ENCODE peak calls at places on chromosomes 16 and 17, in seven cellular contexts. F, Y, B, T, M, O and N are unnamed samples. For H3K27me3, the result is how much of the 10 kb centered on the place peaks cover.

GRCh38 chr17:82835122-82835521 is 4.7 kb downstream of the ZNF750 start:
- DNase-seq in F (no peak), Y (no peak), B (peak), T (no peak), M (no peak), O (no peak), N (no peak)

GRCh38 chr16:72085002-72085401 is 8.4 kb downstream of the TXNL4B start:
- DNase-seq in F (no peak), Y (no peak), B (no peak), T (no peak), M (no peak), O (no peak), N (no peak)

GRCh38 chr17:81553616-81554181 is 1.5 kb upstream of the FAAP100 start:
- DNase-seq in F (no peak), Y (peak), B (no peak), T (no peak), M (no peak), O (no peak), N (no peak)

GRCh38 chr16:31676731-31677130 is 149.0 kb downstream of the AHSP start:
- DNase-seq in F (no peak), Y (no peak), B (no peak), T (no peak), M (no peak), O (no peak), N (no peak)

GRCh38 chr16:75733305-75734141 is 7.2 kb upstream of the CPHXL start:
- DNase-seq in F (no peak), Y (peak), B (no peak), T (no peak), M (peak), O (peak), N (no peak)

GRCh38 chr17:72661093-72661944 is 431.2 kb downstream of the SLC39A11 start:
- DNase-seq in F (no peak), Y (no peak), B (no peak), T (no peak), M (no peak), O (no peak), N (no peak)

GRCh38 chr16:30805370-30806169 is 18.6 kb upstream of the ZNF629 start:
- DNase-seq in F (peak), Y (peak), B (peak), T (peak), M (peak), O (peak), N (peak)

GRCh38 chr16:79188115-79188779 is 412.3 kb downstream of the MAF start:
- DNase-seq in F (no peak), Y (no peak), B (no peak), T (no peak), M (no peak), O (no peak), N (no peak)

GRCh38 chr17:6853764-6854442 is 22.4 kb upstream of the TEKT1 start:
- DNase-seq in F (peak), Y (no peak), B (no peak), T (no peak), M (peak), O (peak), N (no peak)

GRCh38 chr17:10879110-10879509 is 41.2 kb upstream of the PIRT start:
- DNase-seq in F (peak), Y (peak), B (no peak), T (no peak), M (peak), O (peak), N (no peak)

GRCh38 chr17:12673788-12674187 is 8.1 kb downstream of the MYOCD start:
- DNase-seq in F (no peak), Y (no peak), B (no peak), T (no peak), M (no peak), O (no peak), N (no peak)

GRCh38 chr16:27408602-27409031 is 6.6 kb downstream of the IL21R start:
- DNase-seq in F (no peak), Y (no peak), B (no peak), T (no peak), M (no peak), O (no peak), N (no peak)

GRCh38 chr17:39213852-39214251 is 11.9 kb downstream of the STAC2 start:
- DNase-seq in F (no peak), Y (no peak), B (peak), T (no peak), M (no peak), O (no peak), N (no peak)

GRCh38 chr16:72844225-72844920 is 203.6 kb downstream of the ZFHX3 start:
- DNase-seq in F (no peak), Y (no peak), B (no peak), T (no peak), M (no peak), O (peak), N (no peak)

GRCh38 chr17:76088041-76088867 is 9.3 kb downstream of the ZACN start:
- DNase-seq in F (peak), Y (no peak), B (no peak), T (no peak), M (no peak), O (peak), N (no peak)

GRCh38 chr17:44323359-44324091 is 1.1 kb downstream of the SLC25A39 start:
- DNase-seq in F (no peak), Y (peak), B (no peak), T (no peak), M (no peak), O (no peak), N (no peak)

GRCh38 chr17:32299579-32300158 is 34.0 kb downstream of the RHBDL3 start:
- DNase-seq in F (no peak), Y (no peak), B (no peak), T (no peak), M (no peak), O (no peak), N (no peak)

GRCh38 chr16:1336619-1337018 is 3.2 kb downstream of the BAIAP3 start:
- DNase-seq in F (no peak), Y (no peak), B (no peak), T (no peak), M (no peak), O (no peak), N (no peak)
- H3K27me3 ChIP-seq in F (under half), Y (under half), B (under half), T (under half), M (under half), O (half or more), N (under half)

GRCh38 chr17:2107050-2107449 is 52.1 kb downstream of the HIC1 start:
- DNase-seq in F (no peak), Y (no peak), B (no peak), T (no peak), M (no peak), O (no peak), N (no peak)
- H3K27ac ChIP-seq in F (no peak), Y (no peak), B (peak), T (peak), M (peak), O (no peak), N (no peak)

GRCh38 chr17:57989011-57989345 is 924 bp upstream of the VEZF1 start:
- DNase-seq in F (no peak), Y (peak), B (no peak), T (no peak), M (peak), O (peak), N (no peak)
- H3K4me3 ChIP-seq in F (peak), Y (peak), B (peak), T (peak), M (no peak), O (peak), N (peak)

DNA sequence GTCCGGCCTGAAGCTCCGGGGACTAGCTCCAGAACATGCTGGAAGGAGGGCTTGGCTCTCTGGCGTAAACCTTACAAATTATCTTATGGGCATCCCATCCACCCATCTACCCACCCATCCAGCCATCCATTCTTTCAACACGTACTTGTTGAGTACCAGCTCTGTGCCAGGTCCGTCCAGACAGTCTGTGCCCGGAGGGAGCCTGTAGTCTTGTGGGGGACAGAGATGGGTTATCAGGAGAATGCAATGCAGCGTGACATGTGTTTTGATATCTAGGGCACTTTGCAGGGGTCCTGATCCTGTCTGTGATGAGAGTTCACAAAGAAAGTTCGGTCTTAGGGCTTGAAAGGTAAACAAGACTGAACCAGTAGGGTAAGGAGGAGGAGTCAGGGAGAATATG is 4.1 kb upstream of the SLC13A2 start:
- DNase-seq in F (no peak), Y (no peak), B (no peak), T (no peak), M (no peak), O (no peak), N (no peak)
- H3K27me3 ChIP-seq in F (under half), Y (under half), B (under half), T (under half), M (under half), O (under half), N (under half)

GRCh38 chr17:46009681-46010596 is 10.9 kb downstream of the STH start:
- DNase-seq in F (no peak), Y (no peak), B (no peak), T (no peak), M (no peak), O (no peak), N (no peak)
- H3K27ac ChIP-seq in F (no peak), Y (no peak), B (no peak), T (no peak), M (no peak), O (no peak), N (no peak)

GRCh38 chr17:2722611-2723010 is 11.0 kb upstream of the CLUH start:
- DNase-seq in F (no peak), Y (no peak), B (no peak), T (no peak), M (no peak), O (no peak), N (no peak)

GRCh38 chr17:2721603-2722002 is 10.0 kb upstream of the CLUH start:
- DNase-seq in F (no peak), Y (no peak), B (no peak), T (no peak), M (no peak), O (no peak), N (no peak)

GRCh38 chr17:2723505-2723996 is 12.0 kb upstream of the CLUH start:
- DNase-seq in F (peak), Y (peak), B (no peak), T (no peak), M (no peak), O (peak), N (no peak)

GRCh38 chr17:2724783-2725164 is 13.2 kb upstream of the CLUH start:
- DNase-seq in F (peak), Y (peak), B (no peak), T (no peak), M (no peak), O (peak), N (no peak)

DNA sequence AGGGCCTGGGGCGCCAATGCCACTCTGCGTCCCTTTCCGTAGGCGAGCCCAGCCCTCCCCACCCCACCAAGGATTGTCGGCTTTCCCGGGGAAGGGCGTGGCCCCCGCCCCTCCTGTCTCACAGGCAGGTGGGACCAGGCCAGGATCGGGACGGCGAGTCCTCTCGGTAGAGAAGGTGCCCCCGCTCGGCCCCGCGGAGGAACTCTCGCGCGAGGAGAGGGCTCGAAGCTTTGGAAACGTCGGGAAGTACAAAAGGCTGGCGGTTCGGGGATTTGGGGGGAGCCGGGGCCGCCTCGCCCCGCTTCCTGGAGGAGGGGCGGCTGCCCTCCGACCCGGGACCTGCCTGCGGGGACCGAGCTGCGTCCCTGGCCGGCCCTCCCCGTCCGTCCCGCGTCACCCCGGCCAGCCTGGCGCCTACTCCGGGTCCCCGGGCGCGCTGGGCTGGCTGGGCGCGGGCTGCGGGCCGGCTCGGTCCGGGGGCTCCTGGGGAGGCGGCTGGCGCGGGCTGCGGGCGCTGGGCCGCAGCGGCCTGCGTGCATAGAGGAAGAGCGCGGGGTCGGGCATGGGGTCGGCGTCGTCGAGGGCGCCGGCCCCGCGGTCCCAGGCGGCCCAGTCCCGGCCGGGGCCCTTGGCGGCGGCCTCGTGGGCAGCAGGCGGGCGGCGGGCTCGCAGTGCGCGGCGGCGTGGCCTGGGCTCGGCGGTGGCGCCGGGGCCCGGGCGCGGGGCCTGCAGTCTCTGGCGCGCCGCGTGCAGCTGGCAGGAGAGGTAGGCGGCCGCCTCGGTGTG is 12.6 kb upstream of the CLUH start:
- DNase-seq in F (peak), Y (peak), B (no peak), T (no peak), M (no peak), O (peak), N (no peak)
- H3K4me3 ChIP-seq in F (peak), Y (peak), B (peak), T (peak), M (no peak), O (peak), N (no peak)

GRCh38 chr17:79812969-79813825 is 16.3 kb upstream of the CBX8 start:
- DNase-seq in F (no peak), Y (no peak), B (no peak), T (no peak), M (no peak), O (peak), N (no peak)

GRCh38 chr17:79811036-79811887 is 14.4 kb upstream of the CBX8 start:
- DNase-seq in F (peak), Y (no peak), B (no peak), T (no peak), M (no peak), O (peak), N (no peak)

GRCh38 chr17:79813826-79814623 is 17.1 kb upstream of the CBX8 start:
- DNase-seq in F (peak), Y (no peak), B (no peak), T (no peak), M (no peak), O (peak), N (no peak)

GRCh38 chr17:79811888-79812205 is 15.0 kb upstream of the CBX8 start:
- DNase-seq in F (no peak), Y (no peak), B (no peak), T (no peak), M (no peak), O (no peak), N (no peak)

DNA sequence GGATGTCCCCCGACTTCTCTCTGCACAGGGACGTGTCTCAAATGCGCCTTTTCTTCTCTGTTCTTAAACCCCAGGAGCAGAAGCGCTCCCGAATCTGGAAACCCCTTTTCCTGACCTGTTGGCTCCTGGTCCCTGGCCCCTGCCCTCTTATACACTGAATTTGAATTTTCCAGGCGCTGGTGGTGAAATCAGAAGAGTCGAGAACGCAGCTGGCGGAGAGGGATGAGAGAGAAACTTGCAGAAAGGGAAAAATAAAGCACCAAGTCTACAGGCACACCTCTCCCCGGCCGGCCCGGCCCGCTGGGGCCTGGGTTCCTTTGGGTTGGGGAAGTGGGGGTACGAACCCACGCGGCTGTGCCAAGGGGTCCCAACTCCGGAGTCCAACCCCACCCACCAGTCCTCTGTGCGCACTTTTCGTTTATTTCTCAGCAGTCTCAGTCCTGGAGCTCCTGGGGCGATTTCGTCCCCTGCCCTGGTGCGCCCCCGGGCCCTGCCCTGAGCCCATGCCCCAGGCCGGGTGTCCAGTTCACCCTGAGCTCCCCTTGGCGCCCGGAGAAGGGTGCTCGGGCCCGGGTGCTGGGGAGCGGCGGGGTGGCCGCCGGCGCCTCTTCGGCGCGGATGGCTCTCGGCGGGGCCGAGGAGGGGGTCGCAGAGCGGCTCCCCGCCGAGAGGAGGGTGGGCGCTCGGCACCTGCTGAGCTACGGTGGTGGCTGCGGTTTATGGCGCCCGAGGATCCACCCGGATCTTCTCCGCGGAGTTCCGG is 15.5 kb upstream of the CBX8 start:
- DNase-seq in F (no peak), Y (no peak), B (no peak), T (no peak), M (no peak), O (peak), N (no peak)
- H3K27me3 ChIP-seq in F (half or more), Y (half or more), B (half or more), T (under half), M (half or more), O (half or more), N (half or more)

GRCh38 chr16:15439102-15439501 is 4.7 kb downstream of the BMERB1 start:
- DNase-seq in F (no peak), Y (no peak), B (no peak), T (no peak), M (no peak), O (no peak), N (no peak)
- H3K27ac ChIP-seq in F (no peak), Y (no peak), B (no peak), T (peak), M (no peak), O (no peak), N (no peak)

DNA sequence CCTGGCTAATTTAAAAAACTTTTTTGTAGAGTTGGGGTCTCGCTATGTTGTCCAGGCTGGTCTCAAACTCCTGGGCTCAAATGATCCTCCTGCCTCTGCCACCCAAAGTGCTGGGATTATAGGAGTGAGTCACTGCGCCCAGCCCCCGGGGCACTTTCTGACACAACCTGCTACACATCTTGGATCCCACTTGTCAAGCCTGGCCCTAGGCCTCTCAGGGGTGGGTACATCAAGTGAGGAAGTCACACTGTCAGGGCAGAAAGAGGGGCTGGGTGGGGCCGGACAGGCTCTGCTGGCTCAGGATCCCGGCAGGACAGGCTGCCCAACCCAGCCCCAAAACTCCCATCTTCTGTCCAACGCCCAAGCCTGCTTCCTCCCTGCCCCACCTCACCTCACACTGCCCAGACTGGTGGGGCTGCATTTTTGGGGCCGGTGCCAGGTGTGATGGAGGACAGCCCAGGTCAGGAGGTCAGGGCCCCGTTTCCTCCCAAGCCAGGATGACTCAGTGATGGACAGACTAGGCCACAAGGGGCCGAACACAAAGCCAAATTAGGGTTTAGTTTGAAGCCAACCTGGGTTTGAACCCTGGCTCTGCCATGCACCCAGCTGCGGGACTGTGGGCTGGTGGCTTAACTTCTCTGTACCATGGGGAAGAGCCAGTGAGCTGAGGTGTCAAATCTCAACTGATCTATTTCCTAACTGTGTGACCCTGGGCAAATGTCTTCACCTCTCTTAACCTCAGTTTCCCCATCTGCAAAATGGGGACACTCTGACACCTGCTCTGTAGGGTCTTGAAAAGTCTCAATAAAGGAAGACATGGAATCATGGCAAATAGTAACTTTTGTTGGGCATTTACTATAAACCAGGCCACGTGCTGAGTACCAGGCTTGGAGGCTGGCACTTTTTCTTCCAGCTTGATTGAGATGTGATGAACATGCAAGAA is 8.9 kb upstream of the PPL start:
- DNase-seq in F (no peak), Y (peak), B (peak), T (no peak), M (peak), O (no peak), N (no peak)
- H3K4me3 ChIP-seq in F (no peak), Y (no peak), B (no peak), T (peak), M (no peak), O (no peak), N (no peak)

DNA sequence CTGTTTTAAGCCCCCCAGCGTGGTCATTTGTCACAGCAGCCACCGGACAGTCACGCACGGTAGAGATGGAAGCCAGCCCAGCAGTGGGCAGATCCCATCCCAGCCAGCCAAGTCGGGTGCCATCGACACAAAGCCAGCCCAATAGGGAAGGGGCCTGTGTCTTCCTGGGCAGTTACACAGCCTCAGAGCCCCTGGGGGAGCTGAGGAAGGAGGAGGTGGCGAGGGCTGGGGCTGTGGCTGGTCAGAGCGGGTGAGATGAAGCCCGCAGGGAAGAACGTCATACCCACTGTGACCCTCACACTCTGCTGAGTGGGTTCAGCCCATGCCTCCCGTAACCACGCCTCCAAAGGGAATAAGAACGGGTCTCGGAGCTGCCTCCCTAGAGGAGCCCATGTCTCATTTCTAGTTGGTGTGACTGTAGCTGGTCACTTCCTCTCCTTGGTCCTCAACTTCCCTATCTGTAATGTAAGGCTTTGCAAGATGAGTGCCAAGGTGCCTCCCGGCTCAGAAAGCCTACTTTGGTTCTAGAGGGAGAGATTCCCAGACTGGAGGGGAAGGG is 20.9 kb downstream of the C16orf74 start:
- DNase-seq in F (no peak), Y (no peak), B (no peak), T (no peak), M (no peak), O (no peak), N (no peak)
- H3K27me3 ChIP-seq in F (under half), Y (under half), B (under half), T (under half), M (under half), O (under half), N (under half)